ENCODE peak calls at places on chromosomes 2 and 18, in six cellular contexts. N, T, W, I, E and K are unnamed samples.

GRCh38 chr2:68282814-68283812 is 30.8 kb upstream of the PPP3R1 start:
- DNase-seq in N (peak; percentile 30), T (peak; percentile 53), W (no peak), I (peak; percentile 56), E (no peak), K (peak; percentile 41)

GRCh38 chr2:240452471-240453256 is 17.2 kb downstream of the GPC1 start:
- DNase-seq in N (no peak), T (peak; percentile 41), W (peak; percentile 80), I (peak; percentile 93), E (no peak), K (peak; percentile 75)

GRCh38 chr2:192604295-192604694 is 409.6 kb upstream of the TMEFF2 start:
- DNase-seq in N (no peak), T (peak; percentile 3), W (no peak), I (no peak), E (no peak), K (no peak)

GRCh38 chr2:17166506-17166905 is 351.7 kb downstream of the RAD51AP2 start:
- DNase-seq in N (no peak), T (no peak), W (no peak), I (no peak), E (no peak), K (no peak)

GRCh38 chr2:207239222-207239674 is 73.5 kb upstream of the KLF7 start:
- DNase-seq in N (no peak), T (no peak), W (no peak), I (peak; percentile 13), E (no peak), K (no peak)

GRCh38 chr18:50306944-50307343 is 19.5 kb upstream of the CXXC1 start:
- DNase-seq in N (no peak), T (no peak), W (no peak), I (no peak), E (no peak), K (no peak)

GRCh38 chr2:118979177-118979861 is 37.3 kb downstream of the MARCO start:
- DNase-seq in N (no peak), T (no peak), W (no peak), I (no peak), E (no peak), K (no peak)

GRCh38 chr2:96917008-96917575 is 47.2 kb upstream of the SEMA4C start:
- DNase-seq in N (no peak), T (no peak), W (no peak), I (no peak), E (no peak), K (no peak)

GRCh38 chr2:74587664-74588277 is 33.3 kb downstream of the DOK1 start:
- DNase-seq in N (peak; percentile 43), T (peak; percentile 77), W (peak; percentile 66), I (peak; percentile 41), E (no peak), K (no peak)

GRCh38 chr2:237413293-237414055 is 490 bp downstream of the COL6A3 start:
- DNase-seq in N (no peak), T (no peak), W (no peak), I (no peak), E (no peak), K (no peak)

GRCh38 chr2:12448846-12449480 is 267.8 kb upstream of the TRIB2 start:
- DNase-seq in N (no peak), T (no peak), W (no peak), I (no peak), E (no peak), K (no peak)

GRCh38 chr2:148642891-148643416 is 1.6 kb upstream of the EPC2 start:
- DNase-seq in N (no peak), T (no peak), W (no peak), I (peak; percentile 54), E (no peak), K (no peak)

GRCh38 chr2:221347471-221347870 is 224.6 kb downstream of the EPHA4 start:
- DNase-seq in N (no peak), T (no peak), W (no peak), I (no peak), E (no peak), K (no peak)

GRCh38 chr2:85154048-85154753 is 21.0 kb downstream of the TCF7L1 start:
- DNase-seq in N (no peak), T (no peak), W (no peak), I (no peak), E (no peak), K (no peak)

GRCh38 chr2:200763422-200763821 is 48.3 kb upstream of the BZW1 start:
- DNase-seq in N (no peak), T (no peak), W (no peak), I (no peak), E (no peak), K (no peak)

GRCh38 chr2:237258146-237258545 is 155.8 kb downstream of the COL6A3 start:
- DNase-seq in N (no peak), T (no peak), W (no peak), I (no peak), E (no peak), K (no peak)

GRCh38 chr2:171999125-171999524 is 628 bp upstream of the METAP1D start:
- DNase-seq in N (no peak), T (no peak), W (no peak), I (no peak), E (no peak), K (no peak)

GRCh38 chr18:75206637-75207297 is 2.2 kb downstream of the PTGR3 start:
- DNase-seq in N (no peak), T (no peak), W (peak; percentile 61), I (no peak), E (no peak), K (no peak)

GRCh38 chr18:75208836-75209128 is 157 bp downstream of the PTGR3 start:
- DNase-seq in N (no peak), T (no peak), W (peak; percentile 64), I (no peak), E (no peak), K (no peak)

GRCh38 chr18:75207298-75208054 is 1.5 kb downstream of the PTGR3 start:
- DNase-seq in N (no peak), T (peak; percentile 44), W (no peak), I (no peak), E (no peak), K (no peak)

GRCh38 chr18:75209129-75209951 is at the start of gene PTGR3:
- DNase-seq in N (peak; percentile 71), T (peak; percentile 86), W (peak; percentile 76), I (peak; percentile 84), E (peak; percentile 40), K (peak; percentile 65)

GRCh38 chr18:75208055-75208835 is 694 bp downstream of the PTGR3 start:
- DNase-seq in N (no peak), T (peak; percentile 18), W (peak; percentile 62), I (peak; percentile 58), E (no peak), K (no peak)
- TF ChIP-seq POLR2A in N (peak; percentile 64), T (no peak), W (no peak), I (no peak), E (peak; percentile 74), K (no peak)

DNA sequence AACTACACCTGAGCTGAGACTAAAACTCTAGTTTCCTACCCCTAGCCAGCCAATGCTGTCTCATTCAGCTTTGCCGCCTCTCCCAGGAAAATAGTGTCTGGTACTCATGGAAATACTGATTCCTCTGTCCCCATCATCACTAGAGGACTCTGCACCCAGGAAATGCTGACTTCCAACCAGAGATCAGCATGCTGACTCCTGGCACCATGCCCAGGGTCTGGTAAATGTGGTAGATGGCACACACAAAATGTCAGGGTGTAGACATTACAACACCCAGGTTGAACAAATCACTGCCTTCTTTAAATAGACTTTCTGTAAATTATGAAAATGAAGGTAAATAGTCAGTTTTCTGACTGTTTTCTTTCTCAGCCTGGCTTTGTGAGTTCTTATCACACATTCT is 307.3 kb upstream of the CHAC2 start:
- DNase-seq in N (no peak), T (peak; percentile 34), W (no peak), I (no peak), E (no peak), K (no peak)
- TF ChIP-seq TAF1 in N (no peak), T (no peak), W (no peak), I (no peak), E (no peak), K (no peak)

GRCh38 chr2:42792087-42792582 is 248 bp downstream of the HAAO start:
- DNase-seq in N (peak; percentile 54), T (no peak), W (no peak), I (no peak), E (no peak), K (no peak)

GRCh38 chr2:42793314-42794270 is 1.2 kb upstream of the HAAO start:
- DNase-seq in N (no peak), T (no peak), W (no peak), I (no peak), E (no peak), K (no peak)

GRCh38 chr2:42791606-42792005 is 777 bp downstream of the HAAO start:
- DNase-seq in N (no peak), T (no peak), W (no peak), I (no peak), E (no peak), K (no peak)

GRCh38 chr2:42794271-42795046 is 2.1 kb upstream of the HAAO start:
- DNase-seq in N (no peak), T (peak; percentile 86), W (no peak), I (peak; percentile 36), E (no peak), K (no peak)

DNA sequence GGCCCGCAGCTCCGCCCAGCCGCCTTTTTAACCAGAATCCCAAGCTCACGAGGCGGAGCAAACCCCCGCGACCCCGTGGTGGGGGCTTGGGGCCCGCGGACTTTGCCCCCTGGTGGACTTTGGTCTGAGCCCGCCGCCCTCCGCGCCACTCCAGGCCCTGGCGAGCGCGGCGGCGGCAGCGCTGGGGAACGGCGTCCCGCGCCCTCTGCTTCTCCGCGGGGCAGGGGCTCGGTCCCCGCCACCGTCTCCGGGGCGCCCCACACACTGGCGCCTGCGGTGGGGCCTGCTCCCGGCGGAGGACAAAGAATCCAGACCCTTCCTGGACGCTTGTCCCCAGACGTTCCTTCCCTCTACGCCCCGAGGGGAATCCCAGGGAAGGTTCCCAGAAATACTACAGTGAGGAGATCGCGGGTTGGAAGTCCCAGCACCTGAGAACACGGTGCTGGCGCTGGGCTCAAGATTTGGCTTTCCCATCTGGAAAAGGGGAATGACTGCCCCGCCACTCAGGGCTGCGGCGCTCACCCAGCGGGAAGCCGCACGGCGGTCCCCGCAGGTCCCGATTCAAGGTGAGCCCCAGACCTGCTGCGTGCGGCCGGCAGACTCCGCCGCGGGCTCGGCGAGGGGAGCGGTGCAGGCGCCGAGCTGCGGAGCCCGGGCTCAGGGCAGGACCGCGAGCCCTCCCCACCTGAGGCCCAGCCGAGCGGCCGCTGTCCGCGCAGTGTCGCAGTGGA is at the start of gene HAAO:
- DNase-seq in N (peak; percentile 57), T (peak; percentile 91), W (peak; percentile 77), I (no peak), E (no peak), K (peak; percentile 51)
- TF ChIP-seq POLR2A in N (peak; percentile 35), T (peak; percentile 97), W (no peak), I (no peak), E (peak; percentile 69), K (no peak)

DNA sequence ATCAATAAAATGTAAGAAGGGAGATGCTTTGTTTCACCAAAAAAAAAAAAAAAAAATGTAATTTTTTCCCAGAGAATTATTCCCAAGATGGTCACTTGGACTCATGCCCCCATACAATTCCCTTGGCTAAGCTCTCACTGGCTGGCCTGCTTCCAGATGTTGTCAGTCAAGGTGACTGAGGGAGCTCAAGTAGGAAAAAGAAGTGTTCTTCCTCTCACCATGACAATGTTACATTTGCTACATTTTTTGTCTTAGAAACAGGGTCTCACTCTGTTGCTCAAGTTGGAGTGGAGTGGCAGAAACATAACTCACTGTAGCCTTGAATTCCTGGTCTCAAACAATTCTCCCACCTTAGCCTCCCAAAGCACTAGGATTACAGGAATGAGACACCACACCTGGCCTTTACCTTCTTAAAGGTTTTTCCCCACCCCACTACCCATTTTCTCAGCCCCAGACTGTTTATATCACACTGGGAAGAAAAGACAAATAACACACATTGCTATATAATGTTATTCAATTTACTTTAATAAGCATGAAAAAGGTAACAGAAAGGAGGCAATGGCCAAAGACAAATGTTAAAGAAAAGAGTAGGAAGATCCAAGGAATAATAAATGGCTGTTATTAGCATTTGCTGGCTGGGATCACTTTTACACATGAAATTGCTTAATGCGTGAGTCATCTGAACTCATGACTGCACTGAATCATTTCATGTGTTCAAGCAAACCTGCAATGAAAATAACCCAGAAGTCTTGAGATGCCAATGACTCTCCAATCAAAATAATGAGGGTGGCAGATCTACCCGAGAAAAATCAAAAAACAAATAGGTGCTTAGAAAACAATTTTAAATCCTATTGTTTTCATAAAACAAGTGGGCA is 45.2 kb downstream of the ACVR1 start:
- DNase-seq in N (no peak), T (peak; percentile 52), W (no peak), I (no peak), E (no peak), K (no peak)
- TF ChIP-seq TAF1 in N (no peak), T (no peak), W (no peak), I (no peak), E (no peak), K (no peak)